ENCODE peak calls at places on chromosomes 13 and 19, in four cellular contexts. V is thoracic aorta, L is cardiac muscle cell, O is endothelial cell of umbilical vein. Q is an unnamed sample.

GRCh38 chr13:38566526-38566925 is 120.4 kb upstream of the FREM2 start:
- DNase-seq in V (no peak), L (peak; percentile 14), O (no peak), Q (no peak)

GRCh38 chr19:46378268-46378667 is 31.4 kb downstream of the PPP5C start:
- DNase-seq in V (no peak), L (peak; percentile 64), O (peak; percentile 36), Q (peak; percentile 27)

GRCh38 chr19:17248011-17248776 is 2.5 kb upstream of the NR2F6 start:
- DNase-seq in V (no peak), L (no peak), O (no peak), Q (no peak)

GRCh38 chr13:78742659-78743058 is 83.7 kb upstream of the OBI1 start:
- DNase-seq in V (no peak), L (no peak), O (no peak), Q (no peak)

GRCh38 chr19:39307822-39308530 is 11.8 kb downstream of the IFNL1 start:
- DNase-seq in V (no peak), L (no peak), O (no peak), Q (no peak)

GRCh38 chr13:41061075-41061913 is at the start of gene WBP4:
- DNase-seq in V (peak; percentile 77), L (peak; percentile 96), O (peak; percentile 96), Q (peak; percentile 93)

GRCh38 chr13:30569901-30570576 is 47.7 kb upstream of the USPL1 start:
- DNase-seq in V (peak; percentile 25), L (peak; percentile 93), O (no peak), Q (peak; percentile 92)

GRCh38 chr19:14529254-14530004 is at the start of gene TECR:
- DNase-seq in V (peak; percentile 99), L (peak; percentile 100), O (peak; percentile 100), Q (peak; percentile 100)

GRCh38 chr13:29892149-29892548 is 41.7 kb upstream of the UBL3 start:
- DNase-seq in V (no peak), L (no peak), O (no peak), Q (no peak)

GRCh38 chr19:16161848-16162247 is 11.5 kb downstream of the CIB3 start:
- DNase-seq in V (no peak), L (peak; percentile 43), O (peak; percentile 38), Q (peak; percentile 85)

GRCh38 chr13:19634129-19634740 is 776 bp downstream of the MPHOSPH8 start:
- DNase-seq in V (no peak), L (peak; percentile 50), O (peak; percentile 62), Q (peak; percentile 36)

GRCh38 chr19:45440259-45440638 is 16.5 kb upstream of the ERCC1 start:
- DNase-seq in V (no peak), L (no peak), O (no peak), Q (no peak)

GRCh38 chr19:55686311-55687050 is 11.5 kb downstream of the EPN1 start:
- DNase-seq in V (no peak), L (no peak), O (no peak), Q (no peak)

GRCh38 chr19:9913237-9914000 is 22.9 kb downstream of the OLFM2 start:
- DNase-seq in V (no peak), L (no peak), O (no peak), Q (no peak)

GRCh38 chr13:78875792-78876580 is 217.0 kb upstream of the OBI1 start:
- DNase-seq in V (no peak), L (no peak), O (no peak), Q (no peak)

GRCh38 chr13:105552078-105552477 is 983.4 kb downstream of the EFNB2 start:
- DNase-seq in V (no peak), L (no peak), O (no peak), Q (no peak)

GRCh38 chr19:18464646-18465045 is 26.7 kb upstream of the ISYNA1 start:
- DNase-seq in V (peak; percentile 61), L (peak; percentile 85), O (peak; percentile 59), Q (peak; percentile 82)

GRCh38 chr13:32023698-32024097 is 7.9 kb upstream of the FRY start:
- DNase-seq in V (no peak), L (peak; percentile 18), O (peak; percentile 29), Q (no peak)
- TF ChIP-seq CTCF in V (no peak), L (peak; percentile 33), O (no peak), Q (peak; percentile 40)

GRCh38 chr19:802888-803561 is 5.8 kb downstream of the PTBP1 start:
- DNase-seq in V (no peak), L (no peak), O (no peak), Q (no peak)

GRCh38 chr19:800360-801029 is 3.2 kb downstream of the PTBP1 start:
- DNase-seq in V (no peak), L (peak; percentile 63), O (peak; percentile 23), Q (no peak)

GRCh38 chr19:801861-802496 is 4.7 kb downstream of the PTBP1 start:
- DNase-seq in V (no peak), L (peak; percentile 77), O (peak; percentile 57), Q (no peak)

GRCh38 chr19:802497-802887 is 5.2 kb downstream of the PTBP1 start:
- DNase-seq in V (no peak), L (no peak), O (peak; percentile 16), Q (peak; percentile 50)

DNA sequence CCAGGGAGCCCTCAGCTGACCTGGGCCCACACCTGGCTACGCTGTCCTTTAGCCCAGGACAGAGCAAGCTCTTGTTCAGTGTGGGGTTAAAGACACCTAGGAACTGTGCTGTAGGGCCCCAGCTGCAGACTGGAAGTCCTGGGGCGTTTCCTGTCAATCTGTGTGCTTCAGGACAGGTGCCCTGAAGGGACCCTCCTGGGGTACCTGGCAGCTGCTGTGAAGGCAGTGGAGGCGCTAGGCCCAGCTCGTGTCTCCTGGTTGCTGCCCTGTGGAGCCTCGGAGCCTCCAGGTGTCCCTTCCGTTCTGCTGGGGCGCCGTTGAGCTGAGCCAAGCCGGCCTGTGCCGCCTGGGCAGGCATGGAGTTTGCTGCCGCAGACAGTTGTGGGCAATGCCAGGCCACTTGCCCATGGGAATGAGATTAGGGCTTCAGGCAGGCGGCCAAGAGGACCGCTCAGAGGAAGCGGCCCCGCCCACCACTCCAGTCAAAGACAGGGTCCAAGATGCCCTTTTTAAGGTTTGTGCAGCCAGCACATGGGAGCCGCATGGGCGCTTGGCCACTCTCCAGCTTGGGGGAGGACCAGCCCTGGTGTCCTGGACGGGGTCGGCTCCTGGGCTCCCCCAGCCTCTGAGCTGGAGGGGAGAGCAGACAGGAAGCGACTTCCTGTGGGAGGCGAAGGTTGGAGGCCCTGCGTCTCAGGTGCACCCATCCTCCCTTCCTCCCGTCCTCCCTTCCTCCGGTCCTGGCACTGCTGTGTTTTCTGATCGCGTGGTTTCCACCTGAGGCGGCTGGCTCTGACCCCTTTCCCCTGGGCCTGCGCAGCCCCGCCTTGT is 4.0 kb downstream of the PTBP1 start:
- DNase-seq in V (peak; percentile 55), L (peak; percentile 70), O (peak; percentile 44), Q (no peak)
- H3K27ac ChIP-seq in V (peak overlapping the region; percentile 14), L (peak overlapping the region; percentile 22), O (peak overlapping the region; percentile 13), Q (no peak overlapping the region)

GRCh38 chr19:42206871-42207755 is 10.4 kb downstream of the DEDD2 start:
- DNase-seq in V (no peak), L (no peak), O (no peak), Q (peak; percentile 22)

GRCh38 chr19:42202290-42202867 is 15.1 kb downstream of the DEDD2 start:
- DNase-seq in V (no peak), L (no peak), O (no peak), Q (no peak)

GRCh38 chr19:42201489-42202289 is 15.8 kb downstream of the DEDD2 start:
- DNase-seq in V (no peak), L (no peak), O (no peak), Q (no peak)

GRCh38 chr19:42204684-42205083 is 12.8 kb downstream of the DEDD2 start:
- DNase-seq in V (no peak), L (no peak), O (no peak), Q (no peak)

DNA sequence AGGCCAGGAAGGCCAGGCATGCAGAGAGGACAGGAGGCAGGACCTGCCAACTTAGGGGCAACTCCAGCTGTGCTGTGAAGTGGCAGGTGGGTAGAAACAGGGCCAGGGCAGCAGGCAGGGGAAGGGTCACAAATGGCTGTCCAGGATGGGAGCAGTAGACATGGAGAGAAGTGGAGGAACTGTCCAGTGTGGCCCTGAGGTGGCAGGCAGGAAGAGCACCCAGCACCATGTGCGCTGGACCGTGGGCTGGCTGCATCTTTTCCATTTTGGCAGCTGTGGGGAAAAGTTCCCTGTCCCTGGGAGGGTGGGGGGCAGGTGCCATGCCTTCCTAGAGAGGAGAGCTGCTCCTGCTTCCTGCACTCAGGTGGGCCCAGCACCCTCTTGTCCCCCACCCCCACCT is 13.8 kb downstream of the DEDD2 start:
- DNase-seq in V (no peak), L (no peak), O (no peak), Q (no peak)
- H3K36me3 ChIP-seq in V (peaks cover 44% of the 10 kb centered on the region), L (peaks cover 40% of the 10 kb centered on the region), O (peaks cover 3% of the 10 kb centered on the region), Q (peaks cover 54% of the 10 kb centered on the region)

DNA sequence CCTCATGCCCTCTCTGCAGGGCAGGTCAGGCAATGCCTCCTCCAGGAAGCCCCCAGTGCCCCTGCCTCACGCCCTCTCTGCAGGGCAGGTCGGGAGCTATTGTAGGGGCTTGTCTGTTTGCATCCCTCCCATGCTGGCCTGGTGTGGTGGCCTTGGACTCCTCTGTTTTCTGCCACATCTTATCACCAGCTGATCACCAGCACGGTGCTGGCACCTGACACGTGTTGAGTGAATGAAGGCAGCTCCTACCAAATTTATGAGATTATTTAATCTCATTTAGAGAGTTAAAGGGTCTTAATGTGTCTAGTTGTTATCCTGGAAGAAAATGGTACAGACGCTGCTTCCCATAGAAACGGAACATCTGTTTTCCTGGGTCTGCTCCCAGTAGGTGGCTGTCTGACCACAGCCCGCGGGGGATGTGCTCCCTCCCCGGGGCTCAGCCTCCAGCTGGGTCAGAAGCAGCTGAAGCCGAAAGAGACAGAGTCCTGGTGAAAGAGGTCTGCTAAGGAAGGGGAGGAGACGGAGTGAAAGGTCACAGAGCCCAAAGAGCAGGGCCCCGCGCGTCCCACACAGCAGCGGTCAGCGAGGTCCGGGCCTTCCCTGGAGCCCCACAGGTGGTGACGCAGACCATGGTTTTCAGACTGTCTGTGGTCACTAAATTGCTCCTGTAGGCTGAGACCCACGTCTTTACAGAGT is 51.7 kb upstream of the C13orf46 start:
- DNase-seq in V (no peak), L (peak; percentile 88), O (no peak), Q (peak; percentile 61)
- TF ChIP-seq CTCF in V (no peak), L (peak; percentile 40), O (no peak), Q (peak; percentile 44)

GRCh38 chr19:47780215-47780551 is 1.7 kb downstream of the SELENOW start:
- DNase-seq in V (no peak), L (no peak), O (no peak), Q (no peak)

GRCh38 chr19:47779524-47780214 is 1.2 kb downstream of the SELENOW start:
- DNase-seq in V (peak; percentile 52), L (no peak), O (no peak), Q (no peak)

GRCh38 chr19:47778089-47778953 is at the start of gene SELENOW:
- DNase-seq in V (no peak), L (peak; percentile 79), O (peak; percentile 78), Q (peak; percentile 37)

GRCh38 chr19:47778954-47779351 is 450 bp downstream of the SELENOW start:
- DNase-seq in V (no peak), L (peak; percentile 22), O (peak; percentile 34), Q (no peak)

GRCh38 chr19:47776568-47776967 is 1.9 kb upstream of the SELENOW start:
- DNase-seq in V (no peak), L (no peak), O (peak; percentile 91), Q (no peak)
- H3K27ac ChIP-seq in V (no peak overlapping the region), L (no peak overlapping the region), O (peak overlapping the region; percentile 34), Q (no peak overlapping the region)

DNA sequence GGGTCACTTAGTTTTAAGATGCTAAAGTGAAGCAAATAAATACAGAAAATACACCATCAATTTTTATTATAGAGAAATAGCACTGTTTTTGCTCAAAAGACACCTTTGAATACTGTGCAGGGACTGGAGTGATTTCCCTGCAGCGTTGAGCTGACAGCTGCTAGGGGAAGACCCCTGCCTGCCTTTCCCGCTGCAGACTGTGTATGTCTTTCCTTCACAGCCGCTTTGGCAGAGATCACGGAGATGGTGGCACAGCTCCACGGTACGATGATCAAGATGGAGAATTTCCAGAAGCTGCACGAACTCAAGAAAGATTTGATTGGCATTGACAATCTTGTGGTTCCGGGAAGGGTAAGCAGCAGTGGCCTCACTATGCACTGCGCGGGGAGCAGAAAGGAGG is 141.6 kb downstream of the STK24 start:
- DNase-seq in V (no peak), L (no peak), O (no peak), Q (no peak)
- H3K36me3 ChIP-seq in V (no peaks in the 10 kb centered on the region), L (no peaks in the 10 kb centered on the region), O (no peaks in the 10 kb centered on the region), Q (peaks cover 23% of the 10 kb centered on the region)

GRCh38 chr13:82758056-82758455 is 1124.2 kb downstream of the SLITRK1 start:
- DNase-seq in V (no peak), L (peak; percentile 37), O (no peak), Q (peak; percentile 14)
- TF ChIP-seq CTCF in V (no peak), L (peak; percentile 32), O (no peak), Q (peak; percentile 66)

Q was measured in brain microvascular endothelial cell.